ENCODE peak calls at places on chromosomes 4 and X, in four cellular contexts. H is fibroblast of lung, L is neuronal stem cell, G is GM12878. E is an unnamed sample.
A peak's percentile ranks its signal among the peaks of the same experiment; 100 is the strongest.

GRCh38 chrX:107678957-107679740 is 50.8 kb downstream of the PRPS1 start:
- DNase-seq in H (peak; percentile 55), L (no peak), G (no peak), E (peak; percentile 63)

GRCh38 chrX:37383313-37383712 is 34.1 kb downstream of the PRRG1 start:
- DNase-seq in H (no peak), L (no peak), G (no peak), E (no peak)

GRCh38 chr4:173333658-173334084 is 487 bp downstream of the HMGB2 start:
- DNase-seq in H (peak; percentile 33), L (peak; percentile 41), G (no peak), E (no peak)

GRCh38 chrX:283115-283845 is 2.1 kb downstream of the PLCXD1 start:
- DNase-seq in H (peak; percentile 87), L (peak; percentile 88), G (peak; percentile 86), E (peak; percentile 73)

GRCh38 chr4:26493461-26493860 is 3.2 kb upstream of the CCKAR start:
- DNase-seq in H (no peak), L (no peak), G (no peak), E (no peak)

GRCh38 chrX:154799554-154800348 is 5.5 kb downstream of the MPP1 start:
- DNase-seq in H (peak; percentile 28), L (peak; percentile 55), G (no peak), E (no peak)

GRCh38 chrX:133415276-133416105 is at the start of gene GPC4:
- DNase-seq in H (peak; percentile 65), L (peak; percentile 51), G (no peak), E (peak; percentile 49)

GRCh38 chrX:153621949-153622598 is 23.1 kb upstream of the CCNQ start:
- DNase-seq in H (no peak), L (no peak), G (no peak), E (no peak)

GRCh38 chr4:2946812-2947600 is 16.2 kb downstream of the NOP14 start:
- DNase-seq in H (peak; percentile 66), L (no peak), G (no peak), E (no peak)

GRCh38 chr4:182492456-182492855 is 249.3 kb downstream of the TENM3 start:
- DNase-seq in H (peak; percentile 89), L (no peak), G (no peak), E (peak; percentile 12)

GRCh38 chrX:133660356-133660755 is 245.1 kb upstream of the GPC4 start:
- DNase-seq in H (peak; percentile 70), L (no peak), G (no peak), E (peak; percentile 48)

GRCh38 chr4:152016325-152016665 is 255.5 kb upstream of the GATB start:
- DNase-seq in H (no peak), L (no peak), G (no peak), E (no peak)

GRCh38 chr4:25926473-25926872 is 12.5 kb downstream of the SMIM20 start:
- DNase-seq in H (no peak), L (no peak), G (no peak), E (no peak)

GRCh38 chr4:8828869-8829268 is 42.8 kb downstream of the HMX1 start:
- DNase-seq in H (no peak), L (no peak), G (no peak), E (no peak)
- H2AFZ ChIP-seq in H (no peak overlapping the region), L (no peak overlapping the region), G (no peak overlapping the region), E (no peak overlapping the region)

GRCh38 chr4:111842336-111842735 is 302.9 kb upstream of the FAM241A start:
- DNase-seq in H (no peak), L (no peak), G (no peak), E (no peak)

GRCh38 chr4:111849726-111850284 is 295.4 kb upstream of the FAM241A start:
- DNase-seq in H (no peak), L (no peak), G (no peak), E (no peak)

DNA sequence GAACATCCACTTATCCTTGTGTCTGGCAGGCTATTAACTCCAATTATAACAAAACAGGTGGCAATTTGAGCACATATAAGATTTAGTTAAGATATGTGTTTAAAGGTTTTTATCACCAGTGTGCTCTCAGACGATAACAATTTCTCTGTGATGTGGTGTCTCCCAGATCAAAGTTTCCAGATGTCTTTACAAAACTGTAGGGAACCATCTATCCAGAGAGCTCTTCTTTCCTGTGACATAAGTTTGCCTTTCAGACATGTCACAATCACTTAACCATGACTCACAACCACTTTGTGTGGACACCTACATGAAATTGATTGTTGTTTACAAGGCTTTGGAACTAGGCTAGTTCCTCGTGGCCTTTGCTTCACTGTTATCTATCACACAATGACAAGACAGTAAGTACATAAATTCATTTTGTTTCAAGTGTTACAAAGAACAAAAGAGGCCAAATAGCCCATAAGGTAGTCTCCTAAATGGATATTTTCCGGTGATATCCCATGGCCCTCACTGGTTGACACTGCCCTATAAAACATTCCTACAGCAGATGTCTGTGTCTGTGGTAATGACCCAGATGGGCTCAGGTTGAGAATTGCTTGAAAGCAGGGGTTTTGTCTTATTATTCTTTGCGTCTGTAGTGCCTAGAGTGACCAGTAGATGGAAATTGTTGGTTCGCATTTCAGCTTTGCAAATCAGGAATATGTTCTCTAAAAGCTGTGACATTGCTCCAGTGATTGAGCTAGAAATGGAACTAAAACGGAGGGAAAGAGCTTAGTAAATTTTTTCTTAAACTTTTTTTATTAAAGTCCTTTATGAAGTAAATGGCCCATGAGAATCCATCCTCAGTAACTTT is 297.8 kb upstream of the FAM241A start:
- DNase-seq in H (no peak), L (no peak), G (no peak), E (no peak)
- H2AFZ ChIP-seq in H (no peak overlapping the region), L (no peak overlapping the region), G (no peak overlapping the region), E (no peak overlapping the region)

DNA sequence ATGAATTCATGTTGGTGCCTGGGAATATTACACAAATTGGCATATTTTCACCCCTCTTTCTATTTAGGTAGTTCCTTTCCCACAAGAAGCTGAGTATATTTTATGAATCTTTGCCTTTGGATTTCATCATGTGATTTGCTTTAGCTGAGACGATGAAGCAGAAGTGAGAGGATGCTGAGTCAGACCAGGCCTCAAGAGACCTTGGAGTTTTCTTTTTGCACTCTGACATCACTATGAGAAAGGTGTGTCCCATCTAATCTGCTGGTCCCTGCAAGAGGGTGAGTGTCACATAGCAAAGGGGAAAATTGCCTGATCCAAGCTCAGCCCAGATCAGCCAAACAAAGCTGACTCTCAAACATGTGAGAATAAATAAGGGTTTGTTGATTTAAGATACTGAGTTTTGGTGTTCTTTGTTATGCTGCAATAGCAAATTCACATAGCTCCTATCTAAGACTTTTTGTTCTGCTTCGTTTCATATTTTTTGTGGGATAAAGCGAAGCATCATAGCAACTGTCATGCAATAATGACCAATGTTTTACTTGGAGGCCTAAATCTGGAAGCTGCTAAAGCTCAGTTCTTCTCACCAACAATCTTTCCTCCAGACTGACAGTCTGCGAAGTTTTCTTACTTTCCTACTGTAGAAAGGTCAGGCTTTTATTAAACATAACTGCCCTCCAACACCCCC is 176.9 kb downstream of the PDHA2 start:
- DNase-seq in H (peak; percentile 61), L (no peak), G (no peak), E (peak; percentile 87)
- H2AFZ ChIP-seq in H (no peak overlapping the region), L (no peak overlapping the region), G (no peak overlapping the region), E (peak overlapping the region; percentile 46)

DNA sequence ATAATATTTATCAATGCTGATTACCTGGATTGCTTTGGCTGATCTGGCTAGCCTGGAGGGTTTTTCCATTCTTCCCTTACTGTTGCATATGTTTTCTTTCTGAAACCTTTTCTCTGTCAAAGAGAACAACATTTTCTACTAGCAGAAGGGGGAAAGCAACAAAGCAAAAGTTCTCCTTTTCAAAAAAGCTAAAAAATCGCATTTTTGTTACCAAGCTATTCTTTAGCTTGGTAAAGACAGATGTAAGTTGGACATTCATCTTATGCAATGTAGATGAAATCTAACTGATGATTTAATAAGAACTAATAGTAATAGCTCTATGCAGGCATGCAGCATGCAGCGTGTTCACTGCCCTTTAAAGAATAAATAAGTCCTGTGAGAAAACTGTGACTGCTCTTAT is at the start of gene GRXCR1:
- DNase-seq in H (no peak), L (no peak), G (no peak), E (no peak)
- H2AFZ ChIP-seq in H (no peak within 1 kb of the TSS), L (no peak within 1 kb of the TSS), G (no peak within 1 kb of the TSS), E (no peak within 1 kb of the TSS)

DNA sequence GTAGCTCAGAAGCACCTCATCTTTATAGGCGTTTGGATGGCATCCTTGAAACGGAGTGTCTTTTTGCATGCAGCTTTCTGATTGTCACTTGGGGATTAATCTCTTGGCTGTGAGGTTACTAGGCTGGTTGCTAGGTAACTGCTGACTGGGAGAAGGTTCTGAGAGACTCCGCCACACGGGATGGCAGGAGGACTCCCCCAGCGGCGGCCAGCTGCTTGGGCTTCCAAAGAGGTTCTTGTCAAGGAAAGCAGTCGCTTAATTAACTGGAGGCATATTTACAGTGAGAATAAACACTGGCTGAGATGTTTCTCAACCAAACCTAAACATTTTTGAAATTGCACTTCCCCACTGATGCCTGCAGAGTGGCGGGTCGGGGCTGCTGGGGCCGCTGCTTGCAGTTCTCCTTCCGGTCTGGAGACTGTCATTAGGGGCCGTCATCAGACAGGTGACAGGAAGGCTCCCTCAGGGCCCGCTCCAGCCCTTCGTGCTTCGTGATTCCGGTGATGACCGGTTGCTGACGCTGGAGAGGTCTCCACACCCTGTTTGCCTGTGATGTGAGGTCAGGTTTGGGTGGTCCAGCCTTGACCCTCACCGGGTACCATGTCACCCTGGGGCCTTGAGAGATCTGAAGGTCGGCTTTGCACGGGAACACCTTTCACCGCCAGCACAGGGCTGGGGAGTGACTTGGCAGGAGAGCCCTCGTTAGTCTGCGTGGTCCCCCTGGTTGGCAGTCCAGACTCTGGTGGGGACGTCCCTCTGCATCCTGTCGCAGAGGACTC is 9.1 kb downstream of the NSG1 start:
- DNase-seq in H (peak; percentile 19), L (no peak), G (no peak), E (no peak)
- H2AFZ ChIP-seq in H (no peak overlapping the region), L (peak overlapping the region; percentile 66), G (no peak overlapping the region), E (no peak overlapping the region)

DNA sequence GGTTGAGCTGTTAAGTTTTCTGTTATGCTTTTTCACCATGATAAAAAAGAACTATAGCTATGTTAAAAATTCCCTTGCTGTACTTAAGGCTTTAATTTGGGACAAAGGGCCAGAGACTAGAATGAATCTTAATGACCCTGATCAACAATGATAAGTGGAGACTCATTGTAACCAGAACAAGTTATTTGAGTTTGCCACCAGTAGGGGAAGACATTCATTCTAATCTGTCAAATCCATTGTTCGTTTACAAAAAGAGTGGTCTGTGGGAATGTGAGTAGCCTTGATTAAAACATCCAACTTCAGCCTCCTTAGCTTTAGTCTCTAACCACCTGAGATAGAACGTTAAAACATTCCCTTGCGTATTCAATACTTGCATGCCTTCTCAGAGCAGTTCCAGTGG is 66.0 kb downstream of the EGF start:
- DNase-seq in H (peak; percentile 55), L (peak; percentile 23), G (no peak), E (no peak)
- H2AFZ ChIP-seq in H (no peak overlapping the region), L (no peak overlapping the region), G (no peak overlapping the region), E (no peak overlapping the region)